ENCODE peak calls at places on chromosomes 5 and 9, in nine cellular contexts. One of them, this sample, is unnamed.
A peak's percentile ranks its signal among the peaks of the same experiment; 100 is the strongest.

GRCh38 chr5:130706696-130707095 is 458.4 kb downstream of the HINT1 start:
- DNase-seq in cardiac muscle cell: no peak
- DNase-seq in endothelial cell: no peak
- DNase-seq in IMR-90: no peak
- DNase-seq in progenitor cell of endocrine pancreas: no peak
- DNase-seq in omental fat pad: no peak
- DNase-seq in neural crest cell: no peak
- DNase-seq in WTC11: no peak
- DNase-seq in choroid plexus epithelial cell: no peak
- DNase-seq in this sample: no peak

GRCh38 chr9:129486496-129487306 is 134.2 kb downstream of the C9orf50 start:
- DNase-seq in cardiac muscle cell: peak; percentile 76
- DNase-seq in endothelial cell: no peak
- DNase-seq in IMR-90: peak; percentile 57
- DNase-seq in progenitor cell of endocrine pancreas: no peak
- DNase-seq in omental fat pad: no peak
- DNase-seq in neural crest cell: no peak
- DNase-seq in WTC11: no peak
- DNase-seq in choroid plexus epithelial cell: peak; percentile 46
- DNase-seq in this sample: no peak

GRCh38 chr9:136138566-136138965 is 19.9 kb upstream of the TMEM250 start:
- DNase-seq in cardiac muscle cell: peak; percentile 20
- DNase-seq in endothelial cell: peak; percentile 54
- DNase-seq in IMR-90: no peak
- DNase-seq in progenitor cell of endocrine pancreas: peak; percentile 58
- DNase-seq in omental fat pad: no peak
- DNase-seq in neural crest cell: no peak
- DNase-seq in WTC11: peak; percentile 94
- DNase-seq in choroid plexus epithelial cell: peak; percentile 43
- DNase-seq in this sample: peak; percentile 65

GRCh38 chr5:318341-318897 is 3.1 kb upstream of the AHRR start:
- DNase-seq in cardiac muscle cell: peak; percentile 32
- DNase-seq in endothelial cell: no peak
- DNase-seq in IMR-90: peak; percentile 46
- DNase-seq in progenitor cell of endocrine pancreas: no peak
- DNase-seq in omental fat pad: no peak
- DNase-seq in neural crest cell: no peak
- DNase-seq in WTC11: no peak
- DNase-seq in choroid plexus epithelial cell: peak; percentile 70
- DNase-seq in this sample: no peak

GRCh38 chr5:118736396-118736795 is 252.0 kb downstream of the DTWD2 start:
- DNase-seq in cardiac muscle cell: no peak
- DNase-seq in endothelial cell: no peak
- DNase-seq in IMR-90: no peak
- DNase-seq in progenitor cell of endocrine pancreas: no peak
- DNase-seq in omental fat pad: no peak
- DNase-seq in neural crest cell: no peak
- DNase-seq in WTC11: no peak
- DNase-seq in choroid plexus epithelial cell: no peak
- DNase-seq in this sample: no peak

GRCh38 chr5:115735108-115735998 is 81.1 kb downstream of the CDO1 start:
- DNase-seq in cardiac muscle cell: no peak
- DNase-seq in endothelial cell: no peak
- DNase-seq in IMR-90: no peak
- DNase-seq in progenitor cell of endocrine pancreas: no peak
- DNase-seq in omental fat pad: no peak
- DNase-seq in neural crest cell: no peak
- DNase-seq in WTC11: no peak
- DNase-seq in choroid plexus epithelial cell: no peak
- DNase-seq in this sample: no peak

GRCh38 chr9:83583151-83584014 is 39.6 kb upstream of the IDNK start:
- DNase-seq in cardiac muscle cell: peak; percentile 80
- DNase-seq in endothelial cell: peak; percentile 65
- DNase-seq in IMR-90: peak; percentile 59
- DNase-seq in progenitor cell of endocrine pancreas: peak; percentile 39
- DNase-seq in omental fat pad: peak; percentile 50
- DNase-seq in neural crest cell: peak; percentile 51
- DNase-seq in WTC11: peak; percentile 76
- DNase-seq in choroid plexus epithelial cell: peak; percentile 87
- DNase-seq in this sample: peak; percentile 65

GRCh38 chr9:129343697-129344375 is 165.8 kb upstream of the IER5L start:
- DNase-seq in cardiac muscle cell: peak; percentile 75
- DNase-seq in endothelial cell: no peak
- DNase-seq in IMR-90: no peak
- DNase-seq in progenitor cell of endocrine pancreas: no peak
- DNase-seq in omental fat pad: no peak
- DNase-seq in neural crest cell: no peak
- DNase-seq in WTC11: no peak
- DNase-seq in choroid plexus epithelial cell: peak; percentile 82
- DNase-seq in this sample: no peak

GRCh38 chr5:97142521-97143254 is at the start of gene LIX1:
- DNase-seq in cardiac muscle cell: peak; percentile 58
- DNase-seq in endothelial cell: peak; percentile 29
- DNase-seq in IMR-90: peak; percentile 36
- DNase-seq in progenitor cell of endocrine pancreas: no peak
- DNase-seq in omental fat pad: no peak
- DNase-seq in neural crest cell: peak; percentile 41
- DNase-seq in WTC11: peak; percentile 59
- DNase-seq in choroid plexus epithelial cell: peak; percentile 72
- DNase-seq in this sample: peak; percentile 47

GRCh38 chr5:51471642-51472041 is 88.4 kb downstream of the ISL1 start:
- DNase-seq in cardiac muscle cell: no peak
- DNase-seq in endothelial cell: no peak
- DNase-seq in IMR-90: no peak
- DNase-seq in progenitor cell of endocrine pancreas: no peak
- DNase-seq in omental fat pad: no peak
- DNase-seq in neural crest cell: no peak
- DNase-seq in WTC11: no peak
- DNase-seq in choroid plexus epithelial cell: no peak
- DNase-seq in this sample: no peak

GRCh38 chr5:115297043-115297442 is 589 bp upstream of the CCDC112 start:
- DNase-seq in cardiac muscle cell: peak; percentile 42
- DNase-seq in endothelial cell: no peak
- DNase-seq in IMR-90: no peak
- DNase-seq in progenitor cell of endocrine pancreas: no peak
- DNase-seq in omental fat pad: no peak
- DNase-seq in neural crest cell: no peak
- DNase-seq in WTC11: no peak
- DNase-seq in choroid plexus epithelial cell: peak; percentile 17
- DNase-seq in this sample: no peak

GRCh38 chr9:125447202-125447802 is 185.7 kb downstream of the GAPVD1 start:
- DNase-seq in cardiac muscle cell: no peak
- DNase-seq in endothelial cell: no peak
- DNase-seq in IMR-90: no peak
- DNase-seq in progenitor cell of endocrine pancreas: no peak
- DNase-seq in omental fat pad: no peak
- DNase-seq in neural crest cell: no peak
- DNase-seq in WTC11: no peak
- DNase-seq in choroid plexus epithelial cell: no peak
- DNase-seq in this sample: no peak

GRCh38 chr9:87684627-87685204 is 41.2 kb upstream of the CTSL start:
- DNase-seq in cardiac muscle cell: peak; percentile 50
- DNase-seq in endothelial cell: peak; percentile 60
- DNase-seq in IMR-90: peak; percentile 24
- DNase-seq in progenitor cell of endocrine pancreas: peak; percentile 44
- DNase-seq in omental fat pad: peak; percentile 51
- DNase-seq in neural crest cell: peak; percentile 53
- DNase-seq in WTC11: peak; percentile 69
- DNase-seq in choroid plexus epithelial cell: peak; percentile 54
- DNase-seq in this sample: peak; percentile 74

GRCh38 chr9:70480405-70480980 is 66.0 kb upstream of the KLF9 start:
- DNase-seq in cardiac muscle cell: peak; percentile 98
- DNase-seq in endothelial cell: no peak
- DNase-seq in IMR-90: peak; percentile 90
- DNase-seq in progenitor cell of endocrine pancreas: no peak
- DNase-seq in omental fat pad: peak; percentile 46
- DNase-seq in neural crest cell: no peak
- DNase-seq in WTC11: no peak
- DNase-seq in choroid plexus epithelial cell: peak; percentile 99
- DNase-seq in this sample: no peak

GRCh38 chr5:78661691-78662090 is 13.1 kb upstream of the LHFPL2 start:
- DNase-seq in cardiac muscle cell: no peak
- DNase-seq in endothelial cell: no peak
- DNase-seq in IMR-90: no peak
- DNase-seq in progenitor cell of endocrine pancreas: no peak
- DNase-seq in omental fat pad: no peak
- DNase-seq in neural crest cell: no peak
- DNase-seq in WTC11: no peak
- DNase-seq in choroid plexus epithelial cell: no peak
- DNase-seq in this sample: no peak

GRCh38 chr9:86054695-86055094 is 44.7 kb downstream of the GOLM1 start:
- DNase-seq in cardiac muscle cell: no peak
- DNase-seq in endothelial cell: no peak
- DNase-seq in IMR-90: no peak
- DNase-seq in progenitor cell of endocrine pancreas: no peak
- DNase-seq in omental fat pad: no peak
- DNase-seq in neural crest cell: no peak
- DNase-seq in WTC11: no peak
- DNase-seq in choroid plexus epithelial cell: no peak
- DNase-seq in this sample: no peak

GRCh38 chr5:176178789-176179188 is 59.4 kb upstream of the SIMC1 start:
- DNase-seq in cardiac muscle cell: no peak
- DNase-seq in endothelial cell: no peak
- DNase-seq in IMR-90: no peak
- DNase-seq in progenitor cell of endocrine pancreas: no peak
- DNase-seq in omental fat pad: no peak
- DNase-seq in neural crest cell: no peak
- DNase-seq in WTC11: no peak
- DNase-seq in choroid plexus epithelial cell: no peak
- DNase-seq in this sample: no peak
- TF ChIP-seq CTCF in cardiac muscle cell: no peak
- TF ChIP-seq CTCF in endothelial cell: no peak
- TF ChIP-seq CTCF in IMR-90: no peak
- TF ChIP-seq CTCF in progenitor cell of endocrine pancreas: no peak
- TF ChIP-seq CTCF in omental fat pad: no peak
- TF ChIP-seq CTCF in neural crest cell: no peak
- TF ChIP-seq CTCF in WTC11: no peak
- TF ChIP-seq CTCF in choroid plexus epithelial cell: no peak
- TF ChIP-seq CTCF in this sample: no peak

GRCh38 chr5:140043508-140043872 is 391 bp upstream of the NRG2 start:
- DNase-seq in cardiac muscle cell: no peak
- DNase-seq in endothelial cell: peak; percentile 12
- DNase-seq in IMR-90: no peak
- DNase-seq in progenitor cell of endocrine pancreas: no peak
- DNase-seq in omental fat pad: no peak
- DNase-seq in neural crest cell: no peak
- DNase-seq in WTC11: peak; percentile 61
- DNase-seq in choroid plexus epithelial cell: no peak
- DNase-seq in this sample: no peak
- TF ChIP-seq CTCF in cardiac muscle cell: no peak
- TF ChIP-seq CTCF in endothelial cell: no peak
- TF ChIP-seq CTCF in IMR-90: no peak
- TF ChIP-seq CTCF in progenitor cell of endocrine pancreas: no peak
- TF ChIP-seq CTCF in omental fat pad: no peak
- TF ChIP-seq CTCF in neural crest cell: peak; percentile 36
- TF ChIP-seq CTCF in WTC11: no peak
- TF ChIP-seq CTCF in choroid plexus epithelial cell: peak; percentile 15
- TF ChIP-seq CTCF in this sample: no peak

DNA sequence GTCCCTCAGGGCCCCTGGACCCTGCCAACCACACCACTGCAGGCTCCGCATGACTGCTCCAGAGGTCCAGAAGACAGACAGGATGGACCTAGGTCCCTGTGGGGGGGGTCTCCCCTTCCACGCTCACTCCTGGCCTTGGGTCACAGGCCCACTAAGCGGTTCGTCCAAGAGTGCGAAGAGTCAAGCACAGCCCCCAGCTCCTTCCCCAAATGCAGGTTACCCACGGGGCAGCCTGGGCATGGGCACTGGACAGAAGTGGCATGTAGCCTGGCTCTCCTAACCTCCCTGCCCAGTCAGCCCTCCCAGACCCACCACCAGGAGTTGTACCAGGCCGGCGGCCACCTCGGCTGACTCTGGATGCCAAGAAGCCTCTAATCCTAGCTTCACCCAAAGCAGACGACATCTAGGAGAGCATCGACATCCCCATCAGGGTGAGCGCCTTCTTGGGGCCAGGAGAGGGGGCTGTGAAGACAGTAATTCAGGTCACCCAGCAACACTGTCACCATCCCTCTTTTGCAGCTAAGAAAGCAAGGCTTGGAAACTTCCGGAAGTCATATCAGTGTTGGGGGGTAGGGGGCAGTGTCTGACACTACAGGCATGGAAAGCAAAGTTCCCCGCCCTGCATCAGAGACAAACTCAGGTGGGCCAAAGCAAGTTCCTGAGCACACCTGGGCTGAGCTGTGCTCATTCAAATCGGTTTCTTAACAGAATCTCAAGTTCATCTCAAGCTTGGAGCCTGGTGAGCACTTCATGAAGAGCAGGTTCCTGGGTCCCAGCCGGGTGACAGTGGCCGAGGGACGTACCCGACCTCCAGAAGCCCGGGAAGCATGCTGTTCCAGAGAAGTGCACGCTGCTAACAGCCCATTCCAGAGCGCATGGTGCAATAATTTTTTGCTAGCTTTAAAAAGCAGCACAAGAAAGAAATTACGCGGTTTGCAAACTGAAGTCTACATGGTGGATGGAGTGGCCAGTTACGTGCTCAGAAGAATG is 68.7 kb downstream of the SEMA4D start:
- DNase-seq in cardiac muscle cell: no peak
- DNase-seq in endothelial cell: peak; percentile 20
- DNase-seq in IMR-90: no peak
- DNase-seq in progenitor cell of endocrine pancreas: no peak
- DNase-seq in omental fat pad: no peak
- DNase-seq in neural crest cell: no peak
- DNase-seq in WTC11: peak; percentile 75
- DNase-seq in choroid plexus epithelial cell: no peak
- DNase-seq in this sample: no peak
- TF ChIP-seq CTCF in cardiac muscle cell: peak; percentile 26
- TF ChIP-seq CTCF in endothelial cell: peak; percentile 65
- TF ChIP-seq CTCF in IMR-90: peak; percentile 12
- TF ChIP-seq CTCF in progenitor cell of endocrine pancreas: peak; percentile 43
- TF ChIP-seq CTCF in omental fat pad: no peak
- TF ChIP-seq CTCF in neural crest cell: peak; percentile 34
- TF ChIP-seq CTCF in WTC11: peak; percentile 42
- TF ChIP-seq CTCF in choroid plexus epithelial cell: peak; percentile 51
- TF ChIP-seq CTCF in this sample: peak; percentile 15

DNA sequence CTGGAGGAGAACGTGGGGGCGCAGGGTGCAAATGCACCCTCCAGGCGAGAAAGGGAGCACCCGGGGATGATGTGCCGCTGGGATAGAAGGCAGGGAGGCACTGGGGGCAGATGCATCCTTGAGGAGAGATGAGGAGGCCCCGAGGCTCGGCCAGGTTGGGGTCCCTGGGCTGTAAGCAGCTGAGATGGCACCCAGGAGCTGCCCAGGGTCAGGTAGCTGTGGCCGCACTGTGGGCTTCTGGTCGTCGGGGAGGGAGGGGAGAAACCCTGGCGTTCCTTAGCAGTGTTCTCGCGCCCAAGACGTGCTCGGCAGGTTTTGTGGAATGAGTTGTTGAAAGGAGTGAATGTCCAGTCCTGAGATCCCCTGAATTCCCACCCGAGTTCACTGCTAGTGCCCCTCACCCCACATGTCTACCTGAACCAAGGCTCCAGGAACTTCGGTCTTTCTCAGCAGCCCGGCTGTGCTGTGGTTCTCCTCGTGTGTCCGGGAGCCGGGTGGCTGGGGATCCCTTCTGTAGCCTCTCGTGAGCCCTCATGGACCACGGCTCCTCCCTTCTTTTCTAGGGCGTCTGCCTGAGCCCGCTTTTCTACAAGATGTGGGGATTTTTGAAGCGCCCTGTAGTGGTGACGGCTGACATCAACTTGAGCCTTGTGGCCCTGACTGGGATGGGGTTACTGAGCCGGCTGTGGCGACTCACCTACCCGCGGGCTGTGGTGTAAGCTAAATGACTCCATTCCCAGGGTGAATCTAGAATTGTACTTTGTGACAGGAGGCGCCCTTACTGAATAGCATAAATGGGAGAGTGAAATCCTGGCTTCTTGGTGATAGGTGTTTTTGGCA is 1.1 kb downstream of the POMT1 start:
- DNase-seq in cardiac muscle cell: no peak
- DNase-seq in endothelial cell: no peak
- DNase-seq in IMR-90: peak; percentile 49
- DNase-seq in progenitor cell of endocrine pancreas: no peak
- DNase-seq in omental fat pad: no peak
- DNase-seq in neural crest cell: no peak
- DNase-seq in WTC11: peak; percentile 29
- DNase-seq in choroid plexus epithelial cell: peak; percentile 20
- DNase-seq in this sample: peak; percentile 21
- TF ChIP-seq CTCF in cardiac muscle cell: no peak
- TF ChIP-seq CTCF in endothelial cell: no peak
- TF ChIP-seq CTCF in IMR-90: no peak
- TF ChIP-seq CTCF in progenitor cell of endocrine pancreas: no peak
- TF ChIP-seq CTCF in omental fat pad: no peak
- TF ChIP-seq CTCF in neural crest cell: no peak
- TF ChIP-seq CTCF in WTC11: no peak
- TF ChIP-seq CTCF in choroid plexus epithelial cell: no peak
- TF ChIP-seq CTCF in this sample: no peak

This sample was measured in nephron progenitor cell.